ENCODE peak calls at places on chromosome 12, in eight cellular contexts. W, F, P, M, X, R, N and I are unnamed samples.

GRCh38 chr12:40226652-40227051 is 1.9 kb downstream of the LRRK2 start:
- DNase-seq in W (no peak), X (peak; percentile 73), M (peak; percentile 53), P (peak; percentile 75), R (peak; percentile 67), N (peak; percentile 36), F (peak; percentile 56), I (peak; percentile 30)

GRCh38 chr12:25994252-25994651 is 35.8 kb downstream of the RASSF8 start:
- DNase-seq in F (no peak), R (no peak), X (peak; percentile 96), N (no peak), P (no peak), M (no peak), W (no peak), I (no peak)

GRCh38 chr12:68831272-68831671 is 23.3 kb downstream of the MDM2 start:
- DNase-seq in W (no peak), X (no peak), N (no peak), P (no peak), F (no peak), R (no peak), M (no peak), I (no peak)

GRCh38 chr12:128245106-128245505 is 21.9 kb upstream of the TMEM132C start:
- DNase-seq in R (no peak), X (no peak), P (no peak), M (no peak), F (no peak), N (no peak), W (no peak), I (no peak)

GRCh38 chr12:57165741-57166140 is 18.3 kb upstream of the LRP1-AS start:
- DNase-seq in R (no peak), W (no peak), M (peak; percentile 96), N (no peak), F (no peak), X (no peak), P (no peak), I (peak; percentile 88)

GRCh38 chr12:60844875-60845274 is 1249.0 kb downstream of the SLC16A7 start:
- DNase-seq in M (no peak), F (no peak), N (no peak), R (no peak), P (no peak), X (no peak), W (no peak), I (no peak)

GRCh38 chr12:24534632-24535031 is 414.3 kb downstream of the BCAT1 start:
- DNase-seq in W (no peak), F (no peak), P (no peak), N (peak; percentile 21), R (no peak), X (no peak), M (no peak), I (no peak)

GRCh38 chr12:119491814-119492213 is 101.8 kb upstream of the TMEM233 start:
- DNase-seq in M (no peak), X (no peak), P (no peak), R (no peak), N (no peak), F (no peak), W (no peak), I (no peak)

GRCh38 chr12:33129500-33129899 is 232.9 kb upstream of the PKP2 start:
- DNase-seq in M (no peak), R (no peak), W (no peak), F (no peak), P (no peak), N (no peak), X (no peak), I (no peak)

GRCh38 chr12:65685514-65685913 is 138.8 kb upstream of the HMGA2 start:
- DNase-seq in R (no peak), N (no peak), F (no peak), X (peak; percentile 43), P (no peak), M (no peak), W (no peak), I (no peak)

GRCh38 chr12:56836800-56837663 is 73.9 kb downstream of the HSD17B6 start:
- DNase-seq in F (no peak), P (no peak), X (peak; percentile 72), R (no peak), M (no peak), W (no peak), N (no peak), I (no peak)

GRCh38 chr12:16939871-16940306 is 333.9 kb upstream of the LMO3 start:
- DNase-seq in N (no peak), W (no peak), M (peak; percentile 56), F (no peak), R (no peak), X (peak; percentile 8), P (no peak), I (peak; percentile 19)

GRCh38 chr12:4145990-4146859 is 127.3 kb upstream of the CCND2 start:
- DNase-seq in P (no peak), M (no peak), W (no peak), X (no peak), R (no peak), F (no peak), N (no peak), I (no peak)

GRCh38 chr12:53005215-53005985 is 856 bp upstream of the EIF4B start:
- DNase-seq in W (no peak), M (no peak), R (peak; percentile 73), P (peak; percentile 34), N (peak; percentile 62), X (no peak), F (peak; percentile 29), I (no peak)

GRCh38 chr12:29709056-29709455 is 74.7 kb downstream of the TMTC1 start:
- DNase-seq in N (no peak), M (no peak), F (no peak), P (no peak), W (no peak), R (no peak), X (no peak), I (no peak)

GRCh38 chr12:45779936-45780335 is 50.4 kb downstream of the ARID2 start:
- DNase-seq in P (no peak), M (no peak), X (no peak), N (no peak), W (no peak), F (no peak), R (no peak), I (no peak)

GRCh38 chr12:80958162-80958561 is 20.4 kb upstream of the LIN7A start:
- DNase-seq in R (no peak), M (no peak), F (no peak), P (no peak), N (no peak), X (no peak), W (no peak), I (no peak)

GRCh38 chr12:124581792-124582424 is 14.5 kb upstream of the NCOR2 start:
- DNase-seq in N (no peak), M (no peak), R (no peak), W (no peak), X (no peak), F (no peak), P (no peak), I (no peak)

GRCh38 chr12:71664411-71665108 is 459 bp downstream of the THAP2 start:
- DNase-seq in R (no peak), F (no peak), W (no peak), P (no peak), M (peak; percentile 10), N (no peak), X (peak; percentile 15), I (peak; percentile 5)

GRCh38 chr12:71665109-71665476 is 992 bp downstream of the THAP2 start:
- DNase-seq in M (no peak), X (no peak), R (no peak), P (no peak), F (no peak), W (no peak), N (no peak), I (no peak)

GRCh38 chr12:71661977-71662522 is 1.6 kb downstream of the ZFC3H1 start:
- DNase-seq in N (no peak), P (no peak), R (no peak), X (peak; percentile 84), W (no peak), F (no peak), M (no peak), I (no peak)

GRCh38 chr12:71663561-71664410 is at the start of the genes THAP2 and ZFC3H1:
- DNase-seq in F (peak; percentile 97), X (peak; percentile 100), M (peak; percentile 93), R (peak; percentile 96), N (peak; percentile 92), P (peak; percentile 96), W (peak; percentile 90), I (peak; percentile 66)

GRCh38 chr12:71662861-71663560 is 637 bp downstream of the ZFC3H1 start:
- DNase-seq in X (peak; percentile 69), M (peak; percentile 43), R (peak; percentile 84), W (peak; percentile 63), P (peak; percentile 42), N (peak; percentile 75), F (peak; percentile 55), I (peak; percentile 23)
- TF ChIP-seq POLR2A in X (peak; percentile 86), M (no peak), R (peak; percentile 31), W (no peak), P (no peak), N (no peak), F (no peak), I (peak; percentile 24)

GRCh38 chr12:78177298-78177697 is 346.6 kb downstream of the NAV3 start:
- DNase-seq in N (no peak), X (no peak), P (no peak), F (no peak), R (no peak), W (no peak), M (no peak), I (no peak)
- TF ChIP-seq POLR2A in N (no peak), X (no peak), P (no peak), F (no peak), R (no peak), W (no peak), M (no peak), I (no peak)

DNA sequence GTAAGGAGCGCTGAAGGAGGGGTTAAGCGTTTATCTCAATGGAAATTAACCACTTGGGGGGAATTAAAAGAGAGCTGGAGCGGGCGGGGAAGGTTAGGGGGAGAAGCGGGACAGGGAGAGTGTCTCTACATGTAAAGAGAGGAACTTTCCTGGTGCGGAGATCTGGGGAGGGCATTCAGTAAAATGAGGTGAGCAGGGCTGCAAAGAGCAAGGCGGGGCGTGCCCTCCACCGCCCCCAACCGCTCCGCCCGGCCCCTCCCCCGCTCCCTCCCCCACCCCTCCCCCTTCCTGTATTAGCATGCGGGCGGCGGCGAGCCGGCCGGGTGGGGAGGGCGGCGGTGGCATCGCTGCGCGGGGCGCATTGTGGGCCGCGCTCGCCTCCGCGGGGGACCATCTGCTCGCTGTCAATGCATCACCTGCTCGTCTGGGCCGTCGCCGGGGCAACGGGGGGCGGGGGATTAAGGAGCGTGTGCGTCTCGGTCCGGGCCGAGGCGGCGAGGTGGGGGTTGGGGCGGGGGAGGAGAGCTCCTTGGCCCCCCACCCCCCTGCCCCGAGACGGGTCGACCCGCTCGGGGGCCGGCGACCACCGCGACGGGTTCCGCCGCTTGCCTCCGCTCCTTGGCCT is 498 bp downstream of the C12orf42 start:
- DNase-seq in W (no peak), X (no peak), M (peak; percentile 36), R (no peak), F (no peak), P (no peak), N (no peak), I (no peak)
- TF ChIP-seq POLR2A in W (no peak), X (no peak), M (no peak), R (no peak), F (no peak), P (no peak), N (no peak), I (no peak)

DNA sequence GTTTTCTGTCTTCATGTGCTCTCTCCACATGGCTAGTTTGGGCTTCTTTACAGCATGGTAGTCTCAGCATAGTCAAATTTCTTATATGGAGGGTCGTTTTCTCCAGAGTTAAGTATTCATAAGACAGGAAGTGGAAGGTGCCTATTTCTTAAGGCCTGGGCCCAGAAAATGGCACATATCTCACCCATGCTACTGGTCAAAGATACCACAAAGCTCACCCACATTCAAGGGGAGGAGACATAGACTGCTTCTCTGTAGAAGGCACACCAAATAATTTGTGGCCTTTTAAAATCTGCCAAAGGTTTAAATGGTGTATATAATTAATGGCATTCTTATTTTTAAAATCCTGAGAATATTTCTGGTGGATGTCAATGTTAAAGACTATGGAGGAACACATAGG is 44.8 kb downstream of the CCDC91 start:
- DNase-seq in R (no peak), P (no peak), X (no peak), F (no peak), W (no peak), M (no peak), N (no peak), I (no peak)
- TF ChIP-seq POLR2A in R (no peak), P (no peak), X (no peak), F (no peak), W (no peak), M (no peak), N (no peak), I (no peak)